ENCODE peak calls at places on chromosomes 4 and X, in six cellular contexts. P, W, L, G, B and A are unnamed samples.

GRCh38 chrX:13891367-13892146 is 74.7 kb upstream of the GPM6B start:
- DNase-seq in P (no peak), W (no peak), L (no peak), G (no peak), B (no peak), A (no peak)

GRCh38 chr4:52173470-52174055 is 122.5 kb downstream of the SPATA18 start:
- DNase-seq in P (no peak), W (no peak), L (no peak), G (no peak), B (no peak), A (no peak)

GRCh38 chr4:107693132-107693531 is 26.9 kb downstream of the PAPSS1 start:
- DNase-seq in P (no peak), W (no peak), L (no peak), G (no peak), B (no peak), A (no peak)

GRCh38 chrX:139077303-139078131 is 366.0 kb upstream of the FGF13 start:
- DNase-seq in P (no peak), W (no peak), L (no peak), G (no peak), B (no peak), A (no peak)

GRCh38 chrX:25004485-25005032 is 11.2 kb downstream of the ARX start:
- DNase-seq in P (no peak), W (no peak), L (no peak), G (no peak), B (no peak), A (no peak)

GRCh38 chr4:1399508-1400190 is 6.6 kb downstream of the NKX1-1 start:
- DNase-seq in P (peak), W (no peak), L (no peak), G (no peak), B (no peak), A (peak)

GRCh38 chr4:186901850-186902249 is 178.2 kb upstream of the FAT1 start:
- DNase-seq in P (no peak), W (no peak), L (no peak), G (no peak), B (no peak), A (no peak)

GRCh38 chr4:182449960-182450359 is 206.8 kb downstream of the TENM3 start:
- DNase-seq in P (no peak), W (no peak), L (no peak), G (no peak), B (no peak), A (no peak)

GRCh38 chr4:122909683-122910082 is 12.7 kb downstream of the NUDT6 start:
- DNase-seq in P (no peak), W (peak), L (no peak), G (no peak), B (no peak), A (no peak)

GRCh38 chr4:6177587-6178197 is 22.7 kb downstream of the JAKMIP1 start:
- DNase-seq in P (no peak), W (no peak), L (no peak), G (peak), B (no peak), A (no peak)

GRCh38 chr4:39036172-39036571 is 4.0 kb upstream of the TMEM156 start:
- DNase-seq in P (no peak), W (peak), L (no peak), G (no peak), B (no peak), A (no peak)

GRCh38 chr4:181202249-181202648 is 1041.0 kb upstream of the TENM3 start:
- DNase-seq in P (no peak), W (peak), L (no peak), G (no peak), B (no peak), A (no peak)

GRCh38 chrX:3713225-3713936 is at the start of gene PRKX:
- DNase-seq in P (peak), W (no peak), L (peak), G (peak), B (peak), A (peak)

GRCh38 chr4:137474711-137475301 is 57.5 kb downstream of the PCDH18 start:
- DNase-seq in P (no peak), W (no peak), L (no peak), G (no peak), B (no peak), A (no peak)

GRCh38 chrX:100980608-100981497 is 11.3 kb downstream of the ARL13A start:
- DNase-seq in P (no peak), W (peak), L (no peak), G (peak), B (no peak), A (no peak)

GRCh38 chrX:133305348-133305747 is 87.2 kb upstream of the TFDP3 start:
- DNase-seq in P (no peak), W (no peak), L (no peak), G (no peak), B (no peak), A (no peak)

GRCh38 chr4:55069248-55069647 is 56.1 kb downstream of the KDR start:
- DNase-seq in P (no peak), W (no peak), L (no peak), G (no peak), B (no peak), A (no peak)

GRCh38 chrX:72366746-72367145 is 61.0 kb upstream of the CITED1 start:
- DNase-seq in P (no peak), W (no peak), L (no peak), G (no peak), B (no peak), A (no peak)

GRCh38 chrX:149939271-149940014 is 1.2 kb upstream of the EOLA2 start:
- DNase-seq in P (no peak), W (peak), L (peak), G (peak), B (peak), A (peak)

GRCh38 chrX:149937881-149938426 is 337 bp downstream of the EOLA2 start:
- DNase-seq in P (no peak), W (no peak), L (no peak), G (peak), B (no peak), A (no peak)

GRCh38 chrX:149938427-149939270 is at the start of gene EOLA2:
- DNase-seq in P (peak), W (peak), L (peak), G (peak), B (peak), A (peak)

GRCh38 chrX:149940015-149940716 is 1.9 kb upstream of the EOLA2 start:
- DNase-seq in P (peak), W (peak), L (peak), G (peak), B (peak), A (peak)
- TF ChIP-seq POLR2A in P (no peak), W (peak), L (no peak), G (peak), B (peak), A (no peak)

GRCh38 chr4:139633195-139633594 is 32.4 kb upstream of the MGST2 start:
- DNase-seq in P (no peak), W (no peak), L (no peak), G (no peak), B (no peak), A (no peak)
- TF ChIP-seq POLR2AphosphoS5 in P (no peak), W (no peak), L (no peak), G (no peak), B (no peak), A (no peak)

DNA sequence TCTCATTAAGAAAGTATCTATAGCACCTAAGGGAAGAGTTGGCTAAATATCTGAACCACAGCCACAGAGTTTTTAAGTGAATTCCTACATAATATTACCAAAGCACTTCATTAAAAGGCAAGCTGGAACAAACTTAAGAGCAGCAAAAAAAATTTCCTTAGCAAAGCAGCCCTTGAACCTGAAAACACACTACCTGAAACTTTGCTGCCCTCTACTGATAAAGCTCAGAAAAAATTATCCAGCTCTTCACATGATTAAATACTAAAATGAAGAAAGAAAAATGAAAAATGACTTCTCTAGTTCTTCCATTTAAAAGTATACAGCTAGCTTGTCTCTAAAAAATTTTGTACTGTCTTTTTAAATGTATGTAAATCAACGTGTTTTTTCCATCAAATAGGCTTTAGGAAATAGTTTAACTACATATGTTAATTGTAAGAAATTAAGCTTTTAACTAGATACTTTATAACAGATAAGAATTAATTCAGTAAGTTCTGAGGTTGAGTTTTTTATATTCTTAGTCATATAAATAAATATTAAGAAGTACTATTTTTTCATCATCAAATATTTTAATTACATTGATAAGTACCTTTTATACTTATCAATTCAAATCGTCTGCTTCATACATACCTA is 156.1 kb downstream of the STPG2 start:
- DNase-seq in P (no peak), W (peak), L (no peak), G (peak), B (no peak), A (no peak)
- TF ChIP-seq TAF1 in P (no peak), W (no peak), L (no peak), G (no peak), B (no peak), A (no peak)

DNA sequence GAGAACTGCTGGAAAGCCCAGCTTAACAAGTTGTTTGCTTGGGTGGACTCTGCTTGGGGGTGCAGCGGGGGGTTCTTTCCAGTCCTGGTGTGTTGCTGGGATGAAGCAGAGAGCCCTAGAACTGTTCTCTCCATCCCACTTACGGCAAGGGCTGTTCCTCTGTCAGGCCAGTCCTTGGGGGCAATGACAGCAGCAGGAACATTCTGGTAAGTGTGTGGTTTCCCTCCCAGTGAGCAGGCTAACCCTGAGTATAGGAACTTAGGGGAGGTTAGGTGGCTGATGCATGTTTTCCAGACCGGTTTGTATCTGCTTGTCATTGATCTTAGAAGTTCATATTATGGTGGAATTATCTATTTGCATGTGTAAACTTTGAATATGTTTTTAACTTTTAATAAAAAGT is 46.9 kb upstream of the TLR2 start:
- DNase-seq in P (no peak), W (no peak), L (no peak), G (no peak), B (no peak), A (no peak)
- TF ChIP-seq POLR2A in P (peak), W (no peak), L (no peak), G (no peak), B (peak), A (peak)

GRCh38 chrX:53440631-53441517 is 6.7 kb upstream of the HSD17B10 start:
- DNase-seq in P (no peak), W (peak), L (peak), G (no peak), B (no peak), A (no peak)
- TF ChIP-seq POLR2AphosphoS5 in P (no peak), W (no peak), L (no peak), G (no peak), B (no peak), A (no peak)

GRCh38 chr4:13920111-13920875 is 292.8 kb upstream of the BOD1L1 start:
- DNase-seq in P (no peak), W (no peak), L (no peak), G (no peak), B (no peak), A (no peak)

GRCh38 chr4:13922459-13922858 is 294.9 kb upstream of the BOD1L1 start:
- DNase-seq in P (no peak), W (no peak), L (no peak), G (no peak), B (no peak), A (no peak)

GRCh38 chr4:13921805-13922204 is 294.3 kb upstream of the BOD1L1 start:
- DNase-seq in P (no peak), W (peak), L (no peak), G (no peak), B (no peak), A (no peak)

GRCh38 chr4:13919021-13919441 is 291.5 kb upstream of the BOD1L1 start:
- DNase-seq in P (no peak), W (no peak), L (no peak), G (no peak), B (no peak), A (no peak)

DNA sequence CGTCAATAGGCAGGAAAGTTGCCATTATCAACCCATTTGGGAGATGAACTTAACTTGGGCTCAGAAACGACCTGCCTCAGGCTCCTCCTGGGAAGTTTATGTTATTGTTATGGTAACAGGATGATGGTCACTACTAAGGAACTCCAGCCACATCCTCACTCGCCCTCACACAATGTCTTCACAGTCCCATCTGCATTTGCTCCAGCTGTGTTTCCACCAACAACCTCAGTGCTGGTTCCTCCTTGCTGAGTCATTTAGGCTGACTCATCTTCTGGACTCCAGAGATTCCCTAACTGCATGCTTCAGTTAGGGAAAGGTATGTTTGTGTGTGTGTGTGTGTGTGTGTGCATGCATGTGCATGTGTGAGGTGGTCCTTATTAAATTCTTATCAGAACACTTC is 293.4 kb upstream of the BOD1L1 start:
- DNase-seq in P (no peak), W (peak), L (no peak), G (peak), B (no peak), A (no peak)
- TF ChIP-seq TAF1 in P (no peak), W (no peak), L (no peak), G (no peak), B (no peak), A (no peak)

GRCh38 chr4:83284161-83285021 is at the start of gene COQ2:
- DNase-seq in P (peak), W (peak), L (peak), G (peak), B (no peak), A (peak)
- TF ChIP-seq POLR2A in P (peak), W (peak), L (peak), G (peak), B (peak), A (peak)

GRCh38 chr4:13765535-13765934 is 138.0 kb upstream of the BOD1L1 start:
- DNase-seq in P (no peak), W (no peak), L (no peak), G (no peak), B (no peak), A (no peak)
- TF ChIP-seq POLR2AphosphoS5 in P (no peak), W (no peak), L (no peak), G (no peak), B (no peak), A (no peak)